ENCODE peak calls at places on chromosomes 11 and 22, in seven cellular contexts. G is NCI-H2029; M is CD8-positive, alpha-beta memory T cell; T is colonic mucosa; E is ecto neural progenitor cell; C is hypothalamus; W is memory B cell. A is an unnamed sample.

GRCh38 chr11:95461348-95461747 is 230.3 kb upstream of the SESN3 start:
- DNase-seq in T (no peak), E (no peak), C (no peak), W (no peak), G (no peak), M (no peak), A (no peak)

GRCh38 chr22:27192135-27192900 is 534.9 kb downstream of the MIAT start:
- DNase-seq in G (no peak), W (no peak), M (no peak), C (no peak), E (no peak), T (no peak), A (no peak)

GRCh38 chr11:30314625-30315024 is 8.3 kb upstream of the ARL14EP start:
- DNase-seq in G (no peak), M (no peak), C (no peak), E (no peak), T (no peak), W (no peak), A (no peak)

GRCh38 chr22:19868773-19869471 is 14.2 kb upstream of the GNB1L start:
- DNase-seq in M (no peak), T (peak), G (no peak), E (no peak), C (no peak), W (no peak), A (no peak)

GRCh38 chr11:47659273-47659672 is 16.9 kb upstream of the MTCH2 start:
- DNase-seq in G (no peak), E (no peak), M (no peak), C (no peak), T (no peak), W (no peak), A (no peak)

GRCh38 chr11:5301846-5302245 is at the start of gene OR51B4:
- DNase-seq in E (no peak), C (no peak), M (no peak), W (no peak), G (no peak), T (no peak), A (no peak)

GRCh38 chr22:39176067-39176621 is 23.7 kb upstream of the CBX7 start:
- DNase-seq in M (no peak), C (no peak), W (no peak), E (peak), G (no peak), T (no peak), A (peak)

GRCh38 chr22:47100646-47101045 is 338.2 kb downstream of the TBC1D22A start:
- DNase-seq in E (no peak), T (no peak), C (no peak), W (no peak), G (no peak), M (no peak), A (no peak)

GRCh38 chr11:126265801-126266200 is 2.9 kb downstream of the SRPRA start:
- DNase-seq in E (no peak), W (no peak), T (no peak), M (no peak), C (no peak), G (no peak), A (no peak)

GRCh38 chr22:17563936-17564391 is 666 bp downstream of the SLC25A18 start:
- DNase-seq in E (no peak), W (no peak), M (no peak), G (no peak), C (no peak), T (no peak), A (no peak)

GRCh38 chr11:32427935-32428664 is 7.2 kb downstream of the WT1 start:
- DNase-seq in C (no peak), E (peak), W (no peak), T (no peak), M (no peak), G (no peak), A (no peak)

GRCh38 chr11:84819561-84819960 is 807.6 kb downstream of the DLG2 start:
- DNase-seq in M (no peak), W (no peak), C (no peak), E (no peak), T (no peak), G (no peak), A (no peak)

GRCh38 chr22:32674925-32675825 is 126.3 kb upstream of the TIMP3 start:
- DNase-seq in E (no peak), W (no peak), G (no peak), C (no peak), T (no peak), M (no peak), A (no peak)

GRCh38 chr22:29016067-29016938 is 45.3 kb downstream of the C22orf31 start:
- DNase-seq in G (no peak), E (no peak), C (no peak), T (no peak), W (no peak), M (no peak), A (no peak)

GRCh38 chr22:28316014-28316413 is 363.6 kb downstream of the TTC28 start:
- DNase-seq in G (no peak), T (no peak), W (no peak), E (no peak), M (no peak), C (no peak), A (no peak)

GRCh38 chr22:45263790-45264269 is 20.9 kb upstream of the UPK3A start:
- DNase-seq in E (peak), T (peak), C (peak), G (no peak), M (no peak), W (no peak), A (peak)

GRCh38 chr11:58434217-58434616 is 6.3 kb upstream of the OR5B2 start:
- DNase-seq in W (no peak), E (no peak), G (no peak), C (no peak), T (no peak), M (no peak), A (no peak)

GRCh38 chr11:119155733-119156492 is 7.1 kb downstream of the ABCG4 start:
- DNase-seq in W (no peak), G (no peak), M (no peak), E (no peak), C (no peak), T (peak), A (no peak)